ENCODE peak calls at places on chromosomes 3 and 15, in ten cellular contexts. R is iPS DF 6.9; C is NCI-H1048; U is kidney; T is activated naive CD8-positive, alpha-beta T cell treated with anti-CD3 and anti-CD28 coated beads for 36 hours; G is NCI-H2171; O is suprapubic skin; D is GM23248; K is kidney tubule cell; J is hypothalamus. A is an unnamed sample.

GRCh38 chr3:127220497-127220896 is 27.6 kb downstream of the PRR23E start:
- DNase-seq in R (no peak), U (no peak), G (no peak), T (no peak), C (no peak), O (no peak), K (no peak), J (no peak), D (no peak), A (no peak)

GRCh38 chr3:190589326-190589725 is 75.4 kb downstream of the IL1RAP start:
- DNase-seq in T (no peak), K (no peak), O (no peak), J (no peak), C (no peak), U (no peak), G (no peak), R (no peak), D (no peak), A (no peak)

GRCh38 chr3:59327324-59327939 is 277.6 kb upstream of the CFAP20DC start:
- DNase-seq in G (no peak), O (no peak), T (no peak), D (peak; percentile 83), K (peak; percentile 99), R (no peak), J (no peak), U (no peak), C (no peak), A (no peak)

GRCh38 chr3:127964053-127964452 is 49.0 kb downstream of the KBTBD12 start:
- DNase-seq in C (no peak), O (no peak), T (no peak), J (no peak), D (no peak), G (peak; percentile 83), U (no peak), R (no peak), K (no peak), A (no peak)

GRCh38 chr3:120689395-120689794 is 7.4 kb upstream of the HGD start:
- DNase-seq in O (no peak), T (no peak), C (no peak), D (no peak), K (no peak), J (no peak), U (no peak), R (no peak), G (no peak), A (no peak)

GRCh38 chr15:67413770-67414429 is 107.0 kb upstream of the C15orf61 start:
- DNase-seq in J (no peak), K (peak; percentile 72), T (no peak), R (no peak), U (no peak), O (no peak), D (peak; percentile 30), C (no peak), G (no peak), A (no peak)

GRCh38 chr3:40042752-40043443 is 233.5 kb downstream of the MYRIP start:
- DNase-seq in T (no peak), R (no peak), J (no peak), U (no peak), D (peak; percentile 60), K (peak; percentile 14), C (no peak), G (no peak), O (no peak), A (no peak)

GRCh38 chr15:48865387-48866079 is 12.4 kb upstream of the EID1 start:
- DNase-seq in U (no peak), D (peak; percentile 65), J (no peak), C (no peak), O (no peak), K (no peak), R (no peak), G (no peak), T (no peak), A (no peak)

GRCh38 chr3:147417896-147418295 is 8.7 kb downstream of the ZIC1 start:
- DNase-seq in O (no peak), D (no peak), C (no peak), J (no peak), T (no peak), K (no peak), U (no peak), R (no peak), G (no peak), A (no peak)

GRCh38 chr15:33310481-33311311 is at the start of gene RYR3:
- DNase-seq in D (peak; percentile 22), U (peak; percentile 72), C (no peak), G (no peak), O (no peak), K (peak; percentile 66), J (peak; percentile 51), R (no peak), T (no peak), A (peak; percentile 16)

GRCh38 chr3:96915465-96915864 is 101.1 kb downstream of the EPHA6 start:
- DNase-seq in C (no peak), G (no peak), T (no peak), K (no peak), J (no peak), D (no peak), R (no peak), O (no peak), U (no peak), A (no peak)

GRCh38 chr3:123301331-123302184 is 99.8 kb downstream of the SEC22A start:
- DNase-seq in C (no peak), D (peak; percentile 23), K (no peak), O (no peak), U (peak; percentile 62), R (no peak), J (no peak), T (no peak), G (no peak), A (no peak)

GRCh38 chr15:71575474-71576045 is 234.8 kb upstream of the NR2E3 start:
- DNase-seq in R (no peak), U (no peak), C (no peak), G (peak; percentile 2), K (peak; percentile 10), J (no peak), D (peak; percentile 47), O (no peak), T (no peak), A (no peak)

GRCh38 chr3:11705049-11705448 is 61.3 kb upstream of the VGLL4 start:
- DNase-seq in J (no peak), C (no peak), O (no peak), T (no peak), G (no peak), D (no peak), U (peak; percentile 75), K (peak; percentile 47), R (no peak), A (no peak)

GRCh38 chr3:148023994-148024393 is 614.8 kb downstream of the ZIC1 start:
- DNase-seq in O (no peak), G (no peak), C (no peak), U (no peak), D (peak; percentile 93), K (no peak), T (no peak), R (no peak), J (no peak), A (no peak)

GRCh38 chr3:71194785-71195184 is 388.7 kb downstream of the FOXP1 start:
- DNase-seq in O (no peak), C (no peak), J (no peak), T (no peak), G (no peak), U (no peak), R (no peak), K (no peak), D (no peak), A (no peak)

GRCh38 chr3:169765281-169765624 is 393 bp upstream of the TERC start:
- DNase-seq in U (no peak), C (no peak), O (no peak), R (no peak), D (no peak), K (no peak), G (no peak), T (no peak), J (no peak), A (no peak)

A was measured in caudate nucleus.